ENCODE peak calls at places on chromosomes 13 and 19, in six cellular contexts. D is heart left ventricle, O is thoracic aorta, Z is breast epithelium, I is ovary, F is transverse colon. C is an unnamed sample. For H3K9me3, the result is how much of the 10 kb centered on the place peaks cover.

GRCh38 chr19:50817941-50818858 is 5.4 kb downstream of the KLK1 start:
- DNase-seq in O (no peak), F (peak), I (no peak), D (no peak), Z (no peak), C (no peak)

GRCh38 chr13:94110011-94110410 is 369.5 kb downstream of the DCT start:
- DNase-seq in I (no peak), Z (no peak), O (no peak), F (no peak), D (no peak), C (no peak)

GRCh38 chr13:58977085-58977484 is 1186.6 kb downstream of the DIAPH3 start:
- DNase-seq in D (no peak), F (no peak), I (no peak), O (no peak), Z (no peak), C (no peak)

GRCh38 chr13:33003458-33004019 is 12.7 kb upstream of the KL start:
- DNase-seq in D (no peak), I (no peak), F (no peak), O (no peak), Z (no peak), C (no peak)

GRCh38 chr13:113566227-113566561 is 18.4 kb upstream of the TFDP1 start:
- DNase-seq in F (no peak), O (no peak), D (no peak), Z (peak), I (no peak), C (peak)

GRCh38 chr13:112812306-112813034 is 122.6 kb downstream of the ATP11A start:
- DNase-seq in I (no peak), F (no peak), D (no peak), Z (no peak), O (no peak), C (no peak)

GRCh38 chr19:12085074-12085818 is 20.7 kb downstream of the ZNF844 start:
- DNase-seq in I (no peak), F (no peak), Z (no peak), D (no peak), O (no peak), C (no peak)

GRCh38 chr19:11377756-11378155 is 3.3 kb downstream of the SWSAP1 start:
- DNase-seq in Z (no peak), O (no peak), D (no peak), I (no peak), F (no peak), C (no peak)

GRCh38 chr13:45231722-45232121 is 30.9 kb upstream of the KCTD4 start:
- DNase-seq in I (no peak), F (no peak), D (no peak), O (no peak), Z (no peak), C (no peak)

GRCh38 chr19:6803036-6803404 is 30.5 kb downstream of the VAV1 start:
- DNase-seq in D (no peak), Z (no peak), F (no peak), I (no peak), O (no peak), C (no peak)

GRCh38 chr19:1251233-1251502 is 2.8 kb downstream of the MIDN start:
- DNase-seq in O (no peak), Z (no peak), I (peak), F (peak), D (peak), C (no peak)

GRCh38 chr13:30355405-30355741 is 48.0 kb upstream of the KATNAL1 start:
- DNase-seq in O (no peak), I (no peak), F (no peak), Z (no peak), D (no peak), C (no peak)

GRCh38 chr13:30493670-30494381 is 28.1 kb upstream of the HMGB1 start:
- DNase-seq in O (no peak), D (no peak), I (no peak), Z (no peak), F (no peak), C (no peak)

GRCh38 chr19:28838909-28839308 is 374.0 kb downstream of the UQCRFS1 start:
- DNase-seq in O (no peak), Z (no peak), F (no peak), D (no peak), I (no peak), C (no peak)

GRCh38 chr19:2287585-2287984 is 5.6 kb upstream of the PEAK3 start:
- DNase-seq in I (no peak), F (no peak), Z (no peak), O (no peak), D (no peak), C (no peak)

GRCh38 chr19:40413291-40413994 is at the start of gene PRX:
- DNase-seq in F (no peak), O (no peak), Z (no peak), D (no peak), I (no peak), C (no peak)

GRCh38 chr13:59834801-59835200 is 328.9 kb downstream of the DIAPH3 start:
- DNase-seq in I (no peak), F (no peak), D (no peak), Z (no peak), O (no peak), C (no peak)

GRCh38 chr19:38073806-38074685 is 150.0 kb downstream of the DPF1 start:
- DNase-seq in F (peak), Z (no peak), D (no peak), O (no peak), I (no peak), C (no peak)

GRCh38 chr19:55637534-55637933 is 3.3 kb upstream of the ZNF580 start:
- DNase-seq in Z (no peak), D (no peak), I (no peak), F (no peak), O (no peak), C (no peak)

GRCh38 chr13:22287343-22287922 is 616.6 kb downstream of the FGF9 start:
- DNase-seq in O (no peak), D (no peak), I (no peak), F (no peak), Z (no peak), C (no peak)

GRCh38 chr13:112962396-112962795 is 6.6 kb upstream of the MCF2L start:
- DNase-seq in O (no peak), I (peak), D (no peak), Z (peak), F (peak), C (peak)

GRCh38 chr19:35257113-35257461 is 8.3 kb downstream of the LSR start:
- DNase-seq in D (peak), Z (no peak), I (peak), O (no peak), F (no peak), C (no peak)

GRCh38 chr13:48954086-48954485 is 21.6 kb upstream of the FNDC3A start:
- DNase-seq in F (no peak), O (no peak), I (no peak), D (no peak), Z (no peak), C (no peak)

GRCh38 chr13:80599765-80600164 is 258.8 kb upstream of the SPRY2 start:
- DNase-seq in O (no peak), D (no peak), Z (no peak), I (no peak), F (no peak), C (no peak)

GRCh38 chr13:50422181-50423148 is 407.2 kb downstream of the KCNRG start:
- DNase-seq in F (no peak), Z (no peak), I (no peak), D (no peak), O (no peak), C (no peak)

GRCh38 chr19:1407662-1408299 is 395 bp downstream of the DAZAP1 start:
- DNase-seq in D (peak), I (peak), F (peak), O (no peak), Z (no peak), C (no peak)

GRCh38 chr19:12745166-12745897 is 6.3 kb upstream of the BEST2 start:
- DNase-seq in Z (no peak), D (no peak), I (no peak), O (no peak), F (no peak), C (no peak)

GRCh38 chr13:113122571-113123225 is at the start of gene F10:
- DNase-seq in O (no peak), D (peak), F (peak), Z (peak), I (peak), C (no peak)

GRCh38 chr19:33621811-33622504 is at the start of gene CHST8:
- DNase-seq in Z (no peak), I (peak), F (peak), D (peak), O (no peak), C (no peak)

GRCh38 chr19:16573296-16573695 is 1.1 kb upstream of the SLC35E1 start:
- DNase-seq in F (no peak), O (no peak), Z (no peak), I (no peak), D (no peak), C (no peak)

GRCh38 chr13:112252744-112253590 is 123.2 kb upstream of the SPACA7 start:
- DNase-seq in I (no peak), D (no peak), Z (no peak), O (no peak), F (no peak), C (no peak)

GRCh38 chr13:62357887-62358645 is 942.4 kb upstream of the PCDH20 start:
- DNase-seq in Z (no peak), O (no peak), I (no peak), F (no peak), D (no peak), C (no peak)

GRCh38 chr13:100434010-100434763 is 154.4 kb downstream of the GGACT start:
- DNase-seq in F (no peak), O (no peak), D (no peak), Z (no peak), I (no peak), C (no peak)

GRCh38 chr19:58067240-58067912 is 8.3 kb downstream of the ZNF135 start:
- DNase-seq in F (no peak), Z (no peak), D (no peak), I (no peak), O (no peak), C (no peak)

GRCh38 chr19:58059003-58059671 is at the start of gene ZNF135:
- DNase-seq in F (peak), I (peak), O (peak), D (peak), Z (peak), C (no peak)

GRCh38 chr19:58060231-58060630 is 1.1 kb downstream of the ZNF135 start:
- DNase-seq in I (no peak), Z (no peak), O (no peak), F (no peak), D (no peak), C (no peak)

GRCh38 chr19:58059681-58060080 is 599 bp downstream of the ZNF135 start:
- DNase-seq in Z (no peak), O (no peak), F (no peak), I (no peak), D (no peak), C (no peak)

DNA sequence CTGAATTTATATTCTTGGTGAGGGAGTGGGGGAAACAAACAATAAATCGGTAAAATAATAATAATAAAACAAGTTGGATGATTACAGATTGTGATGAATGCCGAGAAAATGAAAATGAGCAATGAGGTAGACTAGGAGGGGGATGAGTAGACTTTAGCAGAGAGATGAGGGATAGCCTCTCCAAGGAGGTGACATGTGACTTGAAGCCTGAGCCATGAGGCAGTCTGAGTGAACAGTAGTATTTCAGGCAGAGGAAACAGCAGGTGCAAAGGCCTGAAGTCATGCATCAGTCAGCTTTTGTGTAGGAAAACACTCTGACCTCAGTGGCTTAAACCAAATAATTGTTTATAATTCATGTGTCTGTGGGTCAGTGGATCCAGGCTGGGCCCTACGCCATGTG is 4.6 kb downstream of the ZNF135 start:
- DNase-seq in O (no peak), Z (no peak), I (no peak), F (no peak), D (no peak), C (no peak)
- H3K9me3 ChIP-seq in O (under half), Z (half or more), I (under half), F (half or more), D (under half), C (under half)

GRCh38 chr13:36431204-36432105 is 840 bp upstream of the CCNA1 start:
- DNase-seq in F (no peak), I (peak), O (no peak), Z (no peak), D (no peak), C (no peak)
- H3K4me3 ChIP-seq in F (peak), I (peak), O (peak), Z (peak), D (peak), C (peak)

GRCh38 chr19:18526316-18526715 is 4.4 kb upstream of the ELL start:
- DNase-seq in Z (no peak), F (no peak), I (no peak), O (no peak), D (no peak), C (peak)
- H3K27ac ChIP-seq in Z (no peak), F (no peak), I (no peak), O (no peak), D (no peak), C (peak)

GRCh38 chr19:27719034-27719433 is 1493.9 kb downstream of the UQCRFS1 start:
- DNase-seq in Z (no peak), D (no peak), F (no peak), I (no peak), O (no peak), C (no peak)
- H3K9me3 ChIP-seq in Z (half or more), D (under half), F (under half), I (under half), O (under half), C (under half)

DNA sequence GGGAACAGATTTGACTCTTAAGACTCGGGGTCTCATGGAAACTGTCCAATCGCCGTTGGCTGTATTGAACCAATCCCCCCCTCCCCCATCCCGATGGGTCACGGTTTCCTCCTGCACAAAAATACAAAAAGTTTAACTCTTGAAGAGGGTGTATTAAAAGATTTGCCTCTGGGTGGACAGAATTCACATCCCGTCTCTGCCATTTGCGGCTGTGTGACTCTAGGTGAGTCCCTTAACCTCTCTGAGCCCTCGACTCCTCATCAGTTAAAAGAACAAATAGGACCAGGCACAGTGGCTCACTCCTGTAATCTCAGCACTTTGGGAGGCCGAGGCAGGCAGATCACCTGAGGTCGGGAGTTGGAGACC is 31.3 kb upstream of the FEM1A start:
- DNase-seq in F (no peak), I (no peak), Z (no peak), O (no peak), D (no peak), C (no peak)
- H3K4me3 ChIP-seq in F (no peak), I (no peak), Z (peak), O (peak), D (no peak), C (peak)

DNA sequence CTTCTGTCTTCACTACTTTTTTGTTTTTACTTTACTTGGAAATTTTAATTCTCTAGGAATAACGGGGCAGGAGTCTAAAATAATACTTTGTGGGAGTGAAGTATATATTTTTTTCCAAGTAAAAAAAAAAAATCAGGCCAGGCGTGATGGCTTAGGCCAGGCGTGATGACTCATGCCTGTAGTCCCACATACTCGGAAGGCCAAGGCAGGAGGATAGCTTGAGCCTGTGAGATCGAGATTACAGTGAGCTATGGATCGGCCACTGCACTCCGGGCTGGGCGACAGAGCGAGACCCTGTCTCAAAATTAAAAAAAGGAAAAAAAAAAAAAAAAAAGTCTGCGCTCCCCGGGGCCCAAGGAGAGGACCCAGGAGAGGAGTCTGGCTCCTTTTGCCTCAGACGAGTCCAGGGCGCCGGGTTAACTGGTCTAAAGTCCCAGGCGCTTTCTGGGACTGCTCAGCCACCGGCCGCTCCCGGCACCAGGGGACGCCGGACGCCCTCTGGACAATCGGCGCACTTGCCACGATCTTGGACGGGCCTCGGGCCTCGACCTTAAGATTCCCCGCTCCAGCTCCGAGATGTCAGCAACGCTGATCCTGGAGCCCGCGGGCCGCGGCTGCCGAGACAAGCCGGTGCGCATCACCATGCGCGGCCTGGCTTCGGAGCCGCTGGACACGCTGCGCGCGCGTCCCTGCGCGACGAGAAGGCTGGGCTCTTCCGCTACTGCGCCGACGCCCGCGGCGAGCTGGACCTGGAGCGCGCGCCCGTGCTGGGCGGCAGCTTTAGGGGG is 2.7 kb upstream of the ZFP82 start:
- DNase-seq in D (peak), F (no peak), Z (peak), O (no peak), I (no peak), C (no peak)
- H3K27ac ChIP-seq in D (peak), F (no peak), Z (no peak), O (peak), I (no peak), C (no peak)